ENCODE peak calls at places on chromosomes 13 and 19, in six cellular contexts. One of them, this sample, is unnamed.

GRCh38 chr13:32781906-32782305 is 195.7 kb downstream of the PDS5B start:
- DNase-seq in IMR-90: no peak
- DNase-seq in neuronal stem cell: no peak
- DNase-seq in H9: no peak
- DNase-seq in trophoblast cell: no peak
- DNase-seq in H1: no peak
- DNase-seq in this sample: no peak

GRCh38 chr19:13012690-13013608 is 17.7 kb downstream of the NFIX start:
- DNase-seq in IMR-90: peak; percentile 63
- DNase-seq in neuronal stem cell: no peak
- DNase-seq in H9: peak; percentile 58
- DNase-seq in trophoblast cell: peak; percentile 36
- DNase-seq in H1: no peak
- DNase-seq in this sample: peak; percentile 47

GRCh38 chr19:13843104-13843921 is 33.6 kb upstream of the NANOS3 start:
- DNase-seq in IMR-90: peak; percentile 47
- DNase-seq in neuronal stem cell: no peak
- DNase-seq in H9: peak; percentile 74
- DNase-seq in trophoblast cell: peak; percentile 53
- DNase-seq in H1: peak; percentile 68
- DNase-seq in this sample: peak; percentile 84

GRCh38 chr19:45125975-45126493 is 33.1 kb downstream of the PPP1R37 start:
- DNase-seq in IMR-90: peak; percentile 49
- DNase-seq in neuronal stem cell: peak; percentile 41
- DNase-seq in H9: peak; percentile 89
- DNase-seq in trophoblast cell: peak; percentile 82
- DNase-seq in H1: peak; percentile 96
- DNase-seq in this sample: peak; percentile 86

GRCh38 chr13:113774177-113775107 is 15.4 kb downstream of the TMEM255B start:
- DNase-seq in IMR-90: peak; percentile 19
- DNase-seq in neuronal stem cell: no peak
- DNase-seq in H9: no peak
- DNase-seq in trophoblast cell: no peak
- DNase-seq in H1: no peak
- DNase-seq in this sample: no peak

GRCh38 chr19:14081797-14082674 is 3.5 kb downstream of the C19orf67 start:
- DNase-seq in IMR-90: peak; percentile 27
- DNase-seq in neuronal stem cell: no peak
- DNase-seq in H9: no peak
- DNase-seq in trophoblast cell: peak; percentile 89
- DNase-seq in H1: no peak
- DNase-seq in this sample: no peak

GRCh38 chr13:66329988-66330429 is 900.1 kb downstream of the PCDH9 start:
- DNase-seq in IMR-90: peak; percentile 37
- DNase-seq in neuronal stem cell: no peak
- DNase-seq in H9: no peak
- DNase-seq in trophoblast cell: no peak
- DNase-seq in H1: no peak
- DNase-seq in this sample: no peak

GRCh38 chr13:85366759-85367417 is 432.3 kb downstream of the SLITRK6 start:
- DNase-seq in IMR-90: peak; percentile 52
- DNase-seq in neuronal stem cell: no peak
- DNase-seq in H9: no peak
- DNase-seq in trophoblast cell: no peak
- DNase-seq in H1: no peak
- DNase-seq in this sample: no peak

DNA sequence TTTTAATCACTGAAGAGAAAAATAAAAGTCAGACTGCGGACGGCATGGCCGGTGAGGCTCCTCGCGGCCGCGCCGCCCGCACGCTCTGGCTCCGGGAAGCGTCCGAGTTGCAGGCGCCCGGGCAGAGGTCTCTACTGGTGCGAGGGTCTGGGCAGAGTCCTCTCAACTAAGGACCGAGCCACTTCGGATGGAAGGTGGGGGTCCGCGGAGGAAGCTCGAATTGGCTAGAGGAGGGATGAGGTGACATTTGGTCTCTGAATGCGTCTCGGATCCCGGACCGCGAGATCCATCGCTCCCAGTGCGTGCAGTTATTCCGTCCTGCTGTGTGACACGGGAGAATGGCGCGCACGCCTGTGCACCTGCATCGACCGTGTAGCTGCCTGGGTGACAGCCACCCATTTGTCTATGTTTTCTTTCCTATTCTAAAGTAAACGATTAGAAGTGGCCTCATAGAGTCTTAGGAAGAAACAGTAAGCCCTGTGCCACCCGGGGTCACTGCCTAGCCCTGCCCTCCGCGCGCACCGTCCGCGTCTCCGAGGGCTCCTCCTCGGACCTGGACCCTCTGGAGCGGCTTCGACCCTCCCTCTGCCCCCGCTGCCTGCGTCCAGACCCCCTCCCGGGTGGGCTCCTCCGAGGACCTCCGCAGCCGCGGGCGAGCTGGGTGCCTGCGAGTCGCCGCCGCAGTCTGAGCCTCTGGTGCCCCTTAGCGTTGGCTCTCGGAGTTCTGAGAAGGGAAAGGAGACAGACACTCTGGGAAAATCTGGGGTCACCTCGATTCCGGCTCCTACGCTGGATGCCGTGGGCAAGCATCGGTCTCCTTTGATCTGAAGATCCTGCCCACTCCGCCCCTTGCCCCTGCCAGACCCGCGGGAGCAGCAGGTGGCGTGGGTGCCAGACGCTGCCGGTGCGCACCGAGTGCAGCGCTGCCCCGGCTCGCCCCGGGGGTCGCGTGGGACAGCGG is 347.4 kb downstream of the LIG4 start:
- DNase-seq in IMR-90: peak; percentile 57
- DNase-seq in neuronal stem cell: peak; percentile 66
- DNase-seq in H9: peak; percentile 66
- DNase-seq in trophoblast cell: no peak
- DNase-seq in H1: peak; percentile 81
- DNase-seq in this sample: peak; percentile 76
- H3K23ac ChIP-seq in IMR-90: peak overlapping the region; percentile 89
- H3K23ac ChIP-seq in neuronal stem cell: peak overlapping the region; percentile 95
- H3K23ac ChIP-seq in H9: no peak overlapping the region
- H3K23ac ChIP-seq in trophoblast cell: no peak overlapping the region
- H3K23ac ChIP-seq in H1: no peak overlapping the region
- H3K23ac ChIP-seq in this sample: no peak overlapping the region

GRCh38 chr19:38252935-38253691 is 3.1 kb downstream of the PPP1R14A start:
- DNase-seq in IMR-90: no peak
- DNase-seq in neuronal stem cell: no peak
- DNase-seq in H9: no peak
- DNase-seq in trophoblast cell: no peak
- DNase-seq in H1: no peak
- DNase-seq in this sample: no peak

GRCh38 chr19:38250428-38250820 is 5.8 kb downstream of the PPP1R14A start:
- DNase-seq in IMR-90: no peak
- DNase-seq in neuronal stem cell: no peak
- DNase-seq in H9: no peak
- DNase-seq in trophoblast cell: no peak
- DNase-seq in H1: no peak
- DNase-seq in this sample: no peak

GRCh38 chr19:38250821-38251563 is 5.2 kb downstream of the PPP1R14A start:
- DNase-seq in IMR-90: no peak
- DNase-seq in neuronal stem cell: no peak
- DNase-seq in H9: peak; percentile 55
- DNase-seq in trophoblast cell: peak; percentile 55
- DNase-seq in H1: peak; percentile 70
- DNase-seq in this sample: no peak

GRCh38 chr19:38252385-38252784 is 3.8 kb downstream of the PPP1R14A start:
- DNase-seq in IMR-90: no peak
- DNase-seq in neuronal stem cell: no peak
- DNase-seq in H9: no peak
- DNase-seq in trophoblast cell: no peak
- DNase-seq in H1: no peak
- DNase-seq in this sample: no peak

GRCh38 chr19:38251564-38252051 is 4.6 kb downstream of the PPP1R14A start:
- DNase-seq in IMR-90: no peak
- DNase-seq in neuronal stem cell: no peak
- DNase-seq in H9: no peak
- DNase-seq in trophoblast cell: no peak
- DNase-seq in H1: no peak
- DNase-seq in this sample: peak; percentile 57
- H2BK120ac ChIP-seq in IMR-90: peak overlapping the region; percentile 89
- H2BK120ac ChIP-seq in neuronal stem cell: no peak overlapping the region
- H2BK120ac ChIP-seq in H9: no peak overlapping the region
- H2BK120ac ChIP-seq in trophoblast cell: peak overlapping the region; percentile 86
- H2BK120ac ChIP-seq in H1: no peak overlapping the region
- H2BK120ac ChIP-seq in this sample: peak overlapping the region; percentile 5

GRCh38 chr19:17510220-17510993 is 1.0 kb upstream of the PGLS start:
- DNase-seq in IMR-90: no peak
- DNase-seq in neuronal stem cell: no peak
- DNase-seq in H9: no peak
- DNase-seq in trophoblast cell: no peak
- DNase-seq in H1: no peak
- DNase-seq in this sample: no peak

GRCh38 chr19:17512574-17512939 is 1.1 kb downstream of the PGLS start:
- DNase-seq in IMR-90: no peak
- DNase-seq in neuronal stem cell: no peak
- DNase-seq in H9: no peak
- DNase-seq in trophoblast cell: no peak
- DNase-seq in H1: no peak
- DNase-seq in this sample: no peak

GRCh38 chr19:17515408-17516149 is 4.1 kb downstream of the PGLS start:
- DNase-seq in IMR-90: no peak
- DNase-seq in neuronal stem cell: no peak
- DNase-seq in H9: no peak
- DNase-seq in trophoblast cell: peak; percentile 25
- DNase-seq in H1: no peak
- DNase-seq in this sample: no peak

GRCh38 chr19:17513801-17514200 is 2.4 kb downstream of the PGLS start:
- DNase-seq in IMR-90: no peak
- DNase-seq in neuronal stem cell: no peak
- DNase-seq in H9: no peak
- DNase-seq in trophoblast cell: no peak
- DNase-seq in H1: no peak
- DNase-seq in this sample: no peak

DNA sequence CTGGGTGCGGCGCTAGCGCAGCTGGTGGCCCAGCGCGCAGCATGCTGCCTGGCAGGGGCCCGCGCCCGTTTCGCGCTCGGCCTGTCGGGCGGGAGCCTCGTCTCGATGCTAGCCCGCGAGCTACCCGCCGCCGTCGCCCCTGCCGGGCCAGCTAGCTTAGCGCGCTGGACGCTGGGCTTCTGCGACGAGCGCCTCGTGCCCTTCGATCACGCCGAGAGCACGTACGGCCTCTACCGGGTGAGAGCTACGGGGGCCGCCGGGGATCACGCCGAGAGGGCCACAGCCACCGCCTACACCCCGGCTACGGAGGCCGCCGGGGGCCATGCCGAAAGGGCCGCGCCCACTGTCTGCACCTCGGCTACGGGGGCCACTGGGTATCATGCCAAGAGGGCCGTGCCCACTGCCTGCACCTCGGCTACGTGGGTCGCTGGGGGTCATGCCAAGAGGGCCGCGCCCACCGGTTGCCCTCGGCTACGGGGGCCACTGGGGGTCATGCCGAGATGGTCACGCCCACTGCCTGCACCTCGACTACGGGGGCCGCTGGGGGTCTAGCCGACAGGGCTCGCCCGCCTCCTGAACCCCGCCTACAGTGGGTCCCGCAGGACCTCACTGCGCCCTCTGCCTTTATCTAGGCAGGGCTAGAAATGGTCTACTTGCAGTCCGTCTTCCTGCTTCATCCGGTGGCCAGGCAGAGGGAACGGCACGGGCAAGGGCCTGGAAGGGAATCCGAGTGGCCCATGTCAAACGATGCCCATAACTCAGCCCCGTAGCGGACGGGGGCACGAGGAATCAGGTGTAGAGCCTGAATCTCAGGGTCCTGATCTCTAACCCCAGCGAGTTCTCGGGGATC is 500 bp downstream of the PGLS start:
- DNase-seq in IMR-90: peak; percentile 75
- DNase-seq in neuronal stem cell: peak; percentile 71
- DNase-seq in H9: peak; percentile 93
- DNase-seq in trophoblast cell: peak; percentile 62
- DNase-seq in H1: peak; percentile 91
- DNase-seq in this sample: peak; percentile 85
- H3K23ac ChIP-seq in IMR-90: peak overlapping the region; percentile 82
- H3K23ac ChIP-seq in neuronal stem cell: peak overlapping the region; percentile 98
- H3K23ac ChIP-seq in H9: no peak overlapping the region
- H3K23ac ChIP-seq in trophoblast cell: no peak overlapping the region
- H3K23ac ChIP-seq in H1: no peak overlapping the region
- H3K23ac ChIP-seq in this sample: no peak overlapping the region

GRCh38 chr19:11260996-11261395 is 1.3 kb downstream of the DOCK6 start:
- DNase-seq in IMR-90: no peak
- DNase-seq in neuronal stem cell: no peak
- DNase-seq in H9: no peak
- DNase-seq in trophoblast cell: no peak
- DNase-seq in H1: no peak
- DNase-seq in this sample: no peak
- H2BK120ac ChIP-seq in IMR-90: no peak overlapping the region
- H2BK120ac ChIP-seq in neuronal stem cell: no peak overlapping the region
- H2BK120ac ChIP-seq in H9: no peak overlapping the region
- H2BK120ac ChIP-seq in trophoblast cell: no peak overlapping the region
- H2BK120ac ChIP-seq in H1: no peak overlapping the region
- H2BK120ac ChIP-seq in this sample: no peak overlapping the region

GRCh38 chr19:4402171-4403004 is at the start of gene CHAF1A:
- DNase-seq in IMR-90: peak; percentile 100
- DNase-seq in neuronal stem cell: peak; percentile 99
- DNase-seq in H9: peak; percentile 100
- DNase-seq in trophoblast cell: peak; percentile 100
- DNase-seq in H1: peak; percentile 99
- DNase-seq in this sample: peak; percentile 100
- H3K23ac ChIP-seq in IMR-90: peak within 1 kb of the TSS; percentile 50
- H3K23ac ChIP-seq in neuronal stem cell: peak within 1 kb of the TSS; percentile 6
- H3K23ac ChIP-seq in H9: no peak within 1 kb of the TSS
- H3K23ac ChIP-seq in trophoblast cell: peak within 1 kb of the TSS; percentile 37
- H3K23ac ChIP-seq in H1: no peak within 1 kb of the TSS
- H3K23ac ChIP-seq in this sample: peak within 1 kb of the TSS; percentile 3

GRCh38 chr13:20573636-20574035 is 6.7 kb downstream of the IFT88 start:
- DNase-seq in IMR-90: no peak
- DNase-seq in neuronal stem cell: no peak
- DNase-seq in H9: no peak
- DNase-seq in trophoblast cell: no peak
- DNase-seq in H1: no peak
- DNase-seq in this sample: no peak
- H2BK120ac ChIP-seq in IMR-90: no peak overlapping the region
- H2BK120ac ChIP-seq in neuronal stem cell: no peak overlapping the region
- H2BK120ac ChIP-seq in H9: no peak overlapping the region
- H2BK120ac ChIP-seq in trophoblast cell: no peak overlapping the region
- H2BK120ac ChIP-seq in H1: no peak overlapping the region
- H2BK120ac ChIP-seq in this sample: no peak overlapping the region